ENCODE peak calls at places on chromosomes 12 and 14, in ten cellular contexts. One of them, this sample, is unnamed.

GRCh38 chr12:90090929-90091651 is 382.5 kb upstream of the ATP2B1 start:
- DNase-seq in bronchial epithelial cell: peak
- DNase-seq in MM.1S: no peak
- DNase-seq in omental fat pad: peak
- DNase-seq in BJ: peak
- DNase-seq in A549: peak
- DNase-seq in fibroblast of lung: peak
- DNase-seq in heart left ventricle: no peak
- DNase-seq in GM13976: no peak
- DNase-seq in pancreas: no peak
- DNase-seq in this sample: no peak

GRCh38 chr14:49880267-49881064 is 12.4 kb upstream of the ARF6 start:
- DNase-seq in GM13976: no peak
- DNase-seq in bronchial epithelial cell: no peak
- DNase-seq in MM.1S: no peak
- DNase-seq in heart left ventricle: no peak
- DNase-seq in omental fat pad: no peak
- DNase-seq in A549: no peak
- DNase-seq in pancreas: no peak
- DNase-seq in fibroblast of lung: peak
- DNase-seq in BJ: no peak
- DNase-seq in this sample: no peak

GRCh38 chr12:120376416-120376815 is 7.5 kb upstream of the MSI1 start:
- DNase-seq in MM.1S: no peak
- DNase-seq in omental fat pad: no peak
- DNase-seq in heart left ventricle: no peak
- DNase-seq in A549: no peak
- DNase-seq in GM13976: no peak
- DNase-seq in fibroblast of lung: no peak
- DNase-seq in bronchial epithelial cell: peak
- DNase-seq in pancreas: no peak
- DNase-seq in BJ: no peak
- DNase-seq in this sample: no peak

GRCh38 chr12:7758346-7758745 is 6.7 kb upstream of the NANOGNB start:
- DNase-seq in heart left ventricle: no peak
- DNase-seq in MM.1S: no peak
- DNase-seq in bronchial epithelial cell: no peak
- DNase-seq in omental fat pad: no peak
- DNase-seq in pancreas: no peak
- DNase-seq in fibroblast of lung: no peak
- DNase-seq in GM13976: no peak
- DNase-seq in A549: no peak
- DNase-seq in BJ: no peak
- DNase-seq in this sample: no peak

GRCh38 chr12:128250091-128250490 is 16.9 kb upstream of the TMEM132C start:
- DNase-seq in omental fat pad: no peak
- DNase-seq in BJ: no peak
- DNase-seq in GM13976: no peak
- DNase-seq in MM.1S: no peak
- DNase-seq in fibroblast of lung: no peak
- DNase-seq in pancreas: no peak
- DNase-seq in bronchial epithelial cell: no peak
- DNase-seq in heart left ventricle: no peak
- DNase-seq in A549: no peak
- DNase-seq in this sample: no peak

GRCh38 chr12:15163001-15163400 is 58.2 kb downstream of the RERG start:
- DNase-seq in pancreas: no peak
- DNase-seq in heart left ventricle: no peak
- DNase-seq in bronchial epithelial cell: peak
- DNase-seq in BJ: no peak
- DNase-seq in A549: no peak
- DNase-seq in fibroblast of lung: peak
- DNase-seq in omental fat pad: no peak
- DNase-seq in MM.1S: no peak
- DNase-seq in GM13976: no peak
- DNase-seq in this sample: no peak

GRCh38 chr14:23351681-23352505 is 794 bp downstream of the SLC22A17 start:
- DNase-seq in heart left ventricle: no peak
- DNase-seq in A549: no peak
- DNase-seq in MM.1S: no peak
- DNase-seq in bronchial epithelial cell: no peak
- DNase-seq in fibroblast of lung: peak
- DNase-seq in pancreas: peak
- DNase-seq in omental fat pad: no peak
- DNase-seq in BJ: no peak
- DNase-seq in GM13976: peak
- DNase-seq in this sample: no peak

GRCh38 chr12:30145351-30146017 is 361.7 kb upstream of the TMTC1 start:
- DNase-seq in BJ: no peak
- DNase-seq in omental fat pad: no peak
- DNase-seq in pancreas: no peak
- DNase-seq in heart left ventricle: no peak
- DNase-seq in A549: no peak
- DNase-seq in MM.1S: no peak
- DNase-seq in bronchial epithelial cell: no peak
- DNase-seq in GM13976: no peak
- DNase-seq in fibroblast of lung: peak
- DNase-seq in this sample: no peak

GRCh38 chr12:49108958-49109404 is 1.7 kb downstream of the LMBR1L start:
- DNase-seq in omental fat pad: peak
- DNase-seq in pancreas: no peak
- DNase-seq in A549: no peak
- DNase-seq in bronchial epithelial cell: no peak
- DNase-seq in MM.1S: no peak
- DNase-seq in fibroblast of lung: peak
- DNase-seq in BJ: no peak
- DNase-seq in GM13976: no peak
- DNase-seq in heart left ventricle: peak
- DNase-seq in this sample: no peak

GRCh38 chr14:103109789-103110415 is 13.4 kb upstream of the TNFAIP2 start:
- DNase-seq in fibroblast of lung: peak
- DNase-seq in omental fat pad: no peak
- DNase-seq in A549: no peak
- DNase-seq in pancreas: no peak
- DNase-seq in GM13976: no peak
- DNase-seq in heart left ventricle: no peak
- DNase-seq in BJ: no peak
- DNase-seq in bronchial epithelial cell: no peak
- DNase-seq in MM.1S: no peak
- DNase-seq in this sample: no peak

GRCh38 chr12:71503579-71504470 is 64.2 kb downstream of the LGR5 start:
- DNase-seq in bronchial epithelial cell: no peak
- DNase-seq in fibroblast of lung: no peak
- DNase-seq in BJ: no peak
- DNase-seq in pancreas: no peak
- DNase-seq in heart left ventricle: no peak
- DNase-seq in GM13976: no peak
- DNase-seq in A549: no peak
- DNase-seq in omental fat pad: no peak
- DNase-seq in MM.1S: no peak
- DNase-seq in this sample: no peak

GRCh38 chr12:52050771-52051541 is at the start of gene NR4A1:
- DNase-seq in omental fat pad: peak
- DNase-seq in GM13976: peak
- DNase-seq in fibroblast of lung: peak
- DNase-seq in pancreas: peak
- DNase-seq in BJ: peak
- DNase-seq in bronchial epithelial cell: peak
- DNase-seq in MM.1S: peak
- DNase-seq in A549: peak
- DNase-seq in heart left ventricle: peak
- DNase-seq in this sample: peak
- TF ChIP-seq CTCF in omental fat pad: no peak
- TF ChIP-seq CTCF in GM13976: no peak
- TF ChIP-seq CTCF in fibroblast of lung: no peak
- TF ChIP-seq CTCF in pancreas: no peak
- TF ChIP-seq CTCF in BJ: peak
- TF ChIP-seq CTCF in bronchial epithelial cell: peak
- TF ChIP-seq CTCF in MM.1S: peak
- TF ChIP-seq CTCF in A549: peak
- TF ChIP-seq CTCF in heart left ventricle: peak
- TF ChIP-seq CTCF in this sample: no peak

GRCh38 chr12:62251609-62251958 is 8.6 kb upstream of the USP15 start:
- DNase-seq in heart left ventricle: no peak
- DNase-seq in BJ: no peak
- DNase-seq in omental fat pad: no peak
- DNase-seq in bronchial epithelial cell: no peak
- DNase-seq in pancreas: no peak
- DNase-seq in MM.1S: no peak
- DNase-seq in GM13976: no peak
- DNase-seq in fibroblast of lung: no peak
- DNase-seq in A549: no peak
- DNase-seq in this sample: no peak

GRCh38 chr12:62247646-62248045 is 12.6 kb upstream of the USP15 start:
- DNase-seq in pancreas: no peak
- DNase-seq in MM.1S: no peak
- DNase-seq in omental fat pad: no peak
- DNase-seq in bronchial epithelial cell: no peak
- DNase-seq in BJ: no peak
- DNase-seq in heart left ventricle: no peak
- DNase-seq in A549: no peak
- DNase-seq in GM13976: no peak
- DNase-seq in fibroblast of lung: no peak
- DNase-seq in this sample: no peak

GRCh38 chr12:62248873-62249272 is 11.3 kb upstream of the USP15 start:
- DNase-seq in BJ: peak
- DNase-seq in fibroblast of lung: peak
- DNase-seq in bronchial epithelial cell: no peak
- DNase-seq in GM13976: no peak
- DNase-seq in A549: no peak
- DNase-seq in omental fat pad: no peak
- DNase-seq in pancreas: no peak
- DNase-seq in heart left ventricle: no peak
- DNase-seq in MM.1S: no peak
- DNase-seq in this sample: no peak

GRCh38 chr12:62250671-62251608 is 9.3 kb upstream of the USP15 start:
- DNase-seq in BJ: peak
- DNase-seq in GM13976: peak
- DNase-seq in bronchial epithelial cell: peak
- DNase-seq in MM.1S: peak
- DNase-seq in pancreas: no peak
- DNase-seq in fibroblast of lung: peak
- DNase-seq in heart left ventricle: no peak
- DNase-seq in A549: no peak
- DNase-seq in omental fat pad: no peak
- DNase-seq in this sample: no peak

GRCh38 chr12:62249419-62249818 is 10.8 kb upstream of the USP15 start:
- DNase-seq in heart left ventricle: no peak
- DNase-seq in pancreas: no peak
- DNase-seq in bronchial epithelial cell: no peak
- DNase-seq in GM13976: no peak
- DNase-seq in BJ: no peak
- DNase-seq in A549: no peak
- DNase-seq in fibroblast of lung: no peak
- DNase-seq in MM.1S: no peak
- DNase-seq in omental fat pad: no peak
- DNase-seq in this sample: no peak
- TF ChIP-seq CTCF in heart left ventricle: no peak
- TF ChIP-seq CTCF in pancreas: no peak
- TF ChIP-seq CTCF in bronchial epithelial cell: no peak
- TF ChIP-seq CTCF in GM13976: no peak
- TF ChIP-seq CTCF in BJ: no peak
- TF ChIP-seq CTCF in A549: no peak
- TF ChIP-seq CTCF in fibroblast of lung: no peak
- TF ChIP-seq CTCF in MM.1S: no peak
- TF ChIP-seq CTCF in omental fat pad: no peak
- TF ChIP-seq CTCF in this sample: no peak

GRCh38 chr12:124680863-124681778 is 113.7 kb upstream of the NCOR2 start:
- DNase-seq in pancreas: no peak
- DNase-seq in BJ: no peak
- DNase-seq in GM13976: peak
- DNase-seq in heart left ventricle: no peak
- DNase-seq in A549: peak
- DNase-seq in bronchial epithelial cell: peak
- DNase-seq in MM.1S: no peak
- DNase-seq in omental fat pad: no peak
- DNase-seq in fibroblast of lung: peak
- DNase-seq in this sample: peak
- TF ChIP-seq CTCF in pancreas: no peak
- TF ChIP-seq CTCF in BJ: peak
- TF ChIP-seq CTCF in GM13976: peak
- TF ChIP-seq CTCF in heart left ventricle: peak
- TF ChIP-seq CTCF in A549: peak
- TF ChIP-seq CTCF in bronchial epithelial cell: peak
- TF ChIP-seq CTCF in MM.1S: no peak
- TF ChIP-seq CTCF in omental fat pad: no peak
- TF ChIP-seq CTCF in fibroblast of lung: peak
- TF ChIP-seq CTCF in this sample: no peak

GRCh38 chr14:66490143-66491111 is 4.3 kb downstream of the CCDC196 start:
- DNase-seq in BJ: no peak
- DNase-seq in heart left ventricle: no peak
- DNase-seq in bronchial epithelial cell: no peak
- DNase-seq in A549: no peak
- DNase-seq in omental fat pad: no peak
- DNase-seq in MM.1S: no peak
- DNase-seq in GM13976: no peak
- DNase-seq in pancreas: no peak
- DNase-seq in fibroblast of lung: no peak
- DNase-seq in this sample: no peak
- TF ChIP-seq CTCF in BJ: no peak
- TF ChIP-seq CTCF in heart left ventricle: no peak
- TF ChIP-seq CTCF in bronchial epithelial cell: no peak
- TF ChIP-seq CTCF in A549: no peak
- TF ChIP-seq CTCF in omental fat pad: no peak
- TF ChIP-seq CTCF in MM.1S: no peak
- TF ChIP-seq CTCF in GM13976: no peak
- TF ChIP-seq CTCF in pancreas: no peak
- TF ChIP-seq CTCF in fibroblast of lung: no peak
- TF ChIP-seq CTCF in this sample: no peak

GRCh38 chr14:39416072-39416471 is 16.2 kb downstream of the FBXO33 start:
- DNase-seq in MM.1S: no peak
- DNase-seq in A549: no peak
- DNase-seq in bronchial epithelial cell: no peak
- DNase-seq in omental fat pad: no peak
- DNase-seq in BJ: no peak
- DNase-seq in fibroblast of lung: no peak
- DNase-seq in pancreas: no peak
- DNase-seq in GM13976: no peak
- DNase-seq in heart left ventricle: no peak
- DNase-seq in this sample: no peak

GRCh38 chr14:39419272-39419671 is 13.0 kb downstream of the FBXO33 start:
- DNase-seq in bronchial epithelial cell: no peak
- DNase-seq in GM13976: no peak
- DNase-seq in pancreas: no peak
- DNase-seq in BJ: no peak
- DNase-seq in fibroblast of lung: no peak
- DNase-seq in heart left ventricle: no peak
- DNase-seq in omental fat pad: no peak
- DNase-seq in A549: no peak
- DNase-seq in MM.1S: no peak
- DNase-seq in this sample: no peak

GRCh38 chr14:39422243-39422642 is 10.0 kb downstream of the FBXO33 start:
- DNase-seq in fibroblast of lung: no peak
- DNase-seq in GM13976: no peak
- DNase-seq in heart left ventricle: no peak
- DNase-seq in omental fat pad: no peak
- DNase-seq in bronchial epithelial cell: no peak
- DNase-seq in BJ: no peak
- DNase-seq in MM.1S: no peak
- DNase-seq in A549: no peak
- DNase-seq in pancreas: no peak
- DNase-seq in this sample: no peak

GRCh38 chr14:39417014-39417413 is 15.2 kb downstream of the FBXO33 start:
- DNase-seq in MM.1S: no peak
- DNase-seq in GM13976: no peak
- DNase-seq in bronchial epithelial cell: peak
- DNase-seq in BJ: no peak
- DNase-seq in omental fat pad: no peak
- DNase-seq in fibroblast of lung: peak
- DNase-seq in pancreas: no peak
- DNase-seq in heart left ventricle: peak
- DNase-seq in A549: no peak
- DNase-seq in this sample: no peak
- TF ChIP-seq CTCF in MM.1S: peak
- TF ChIP-seq CTCF in GM13976: no peak
- TF ChIP-seq CTCF in bronchial epithelial cell: peak
- TF ChIP-seq CTCF in BJ: peak
- TF ChIP-seq CTCF in omental fat pad: no peak
- TF ChIP-seq CTCF in fibroblast of lung: peak
- TF ChIP-seq CTCF in pancreas: no peak
- TF ChIP-seq CTCF in heart left ventricle: peak
- TF ChIP-seq CTCF in A549: peak
- TF ChIP-seq CTCF in this sample: no peak